ENCODE peak calls at places on chromosomes 3 and 15, in six cellular contexts. E is mammary epithelial cell, I is spleen, H is thoracic aorta, F is hepatocyte, Y is psoas muscle. R is an unnamed sample.

GRCh38 chr3:37667359-37667758 is 194.3 kb upstream of the CTDSPL start:
- DNase-seq in I (no peak), E (no peak), Y (no peak), H (no peak), F (no peak), R (peak; percentile 74)

GRCh38 chr15:60865507-60865906 is 363.6 kb downstream of the RORA start:
- DNase-seq in Y (no peak), H (no peak), E (peak; percentile 82), I (no peak), F (no peak), R (no peak)

GRCh38 chr3:184180165-184180564 is 5.5 kb downstream of the AP2M1 start:
- DNase-seq in I (no peak), Y (no peak), H (no peak), F (no peak), E (no peak), R (no peak)

GRCh38 chr15:47566610-47567009 is 150.7 kb upstream of the SEMA6D start:
- DNase-seq in I (no peak), H (no peak), Y (no peak), E (no peak), F (no peak), R (no peak)

GRCh38 chr3:76456322-76456721 is 583.6 kb upstream of the ROBO2 start:
- DNase-seq in Y (no peak), I (no peak), F (no peak), H (no peak), E (no peak), R (no peak)

GRCh38 chr3:105539897-105540296 is 173.2 kb downstream of the ALCAM start:
- DNase-seq in H (no peak), E (no peak), F (no peak), I (no peak), Y (no peak), R (no peak)

GRCh38 chr15:36468746-36469145 is 110.7 kb upstream of the CDIN1 start:
- DNase-seq in F (peak; percentile 16), E (peak; percentile 96), Y (no peak), H (no peak), I (no peak), R (peak; percentile 15)

GRCh38 chr3:153960701-153961100 is 160.5 kb upstream of the ARHGEF26 start:
- DNase-seq in Y (no peak), E (no peak), F (no peak), H (no peak), I (no peak), R (no peak)

GRCh38 chr15:74710349-74711094 is 14.7 kb upstream of the EDC3 start:
- DNase-seq in F (no peak), Y (no peak), H (no peak), I (no peak), E (no peak), R (no peak)

GRCh38 chr3:189446959-189447560 is 184.1 kb upstream of the TP63 start:
- DNase-seq in E (no peak), F (no peak), I (no peak), Y (no peak), H (no peak), R (no peak)

GRCh38 chr3:147812186-147812911 is 403.2 kb downstream of the ZIC1 start:
- DNase-seq in F (no peak), I (no peak), H (no peak), Y (no peak), E (no peak), R (no peak)

GRCh38 chr3:98350082-98350481 is 3.6 kb upstream of the OR5K4 start:
- DNase-seq in Y (no peak), E (no peak), I (no peak), H (no peak), F (no peak), R (no peak)

GRCh38 chr3:77204788-77205187 is 164.9 kb downstream of the ROBO2 start:
- DNase-seq in H (no peak), Y (no peak), E (no peak), F (no peak), I (no peak), R (no peak)

GRCh38 chr3:55159711-55160110 is 231.9 kb upstream of the LRTM1 start:
- DNase-seq in H (no peak), Y (no peak), E (no peak), F (no peak), I (no peak), R (no peak)

GRCh38 chr15:82043130-82043673 is 2.6 kb downstream of the MEX3B start:
- DNase-seq in I (peak; percentile 76), E (no peak), H (no peak), F (no peak), Y (no peak), R (no peak)

GRCh38 chr15:82043726-82044372 is 2.0 kb downstream of the MEX3B start:
- DNase-seq in Y (no peak), E (no peak), H (no peak), F (no peak), I (no peak), R (no peak)

GRCh38 chr15:82045892-82046667 is at the start of gene MEX3B:
- DNase-seq in Y (peak; percentile 97), F (peak; percentile 95), H (peak; percentile 84), E (peak; percentile 93), I (peak; percentile 94), R (peak; percentile 98)

GRCh38 chr15:82045179-82045891 is 483 bp downstream of the MEX3B start:
- DNase-seq in E (peak; percentile 46), F (peak; percentile 55), I (peak; percentile 85), Y (peak; percentile 42), H (no peak), R (peak; percentile 44)

DNA sequence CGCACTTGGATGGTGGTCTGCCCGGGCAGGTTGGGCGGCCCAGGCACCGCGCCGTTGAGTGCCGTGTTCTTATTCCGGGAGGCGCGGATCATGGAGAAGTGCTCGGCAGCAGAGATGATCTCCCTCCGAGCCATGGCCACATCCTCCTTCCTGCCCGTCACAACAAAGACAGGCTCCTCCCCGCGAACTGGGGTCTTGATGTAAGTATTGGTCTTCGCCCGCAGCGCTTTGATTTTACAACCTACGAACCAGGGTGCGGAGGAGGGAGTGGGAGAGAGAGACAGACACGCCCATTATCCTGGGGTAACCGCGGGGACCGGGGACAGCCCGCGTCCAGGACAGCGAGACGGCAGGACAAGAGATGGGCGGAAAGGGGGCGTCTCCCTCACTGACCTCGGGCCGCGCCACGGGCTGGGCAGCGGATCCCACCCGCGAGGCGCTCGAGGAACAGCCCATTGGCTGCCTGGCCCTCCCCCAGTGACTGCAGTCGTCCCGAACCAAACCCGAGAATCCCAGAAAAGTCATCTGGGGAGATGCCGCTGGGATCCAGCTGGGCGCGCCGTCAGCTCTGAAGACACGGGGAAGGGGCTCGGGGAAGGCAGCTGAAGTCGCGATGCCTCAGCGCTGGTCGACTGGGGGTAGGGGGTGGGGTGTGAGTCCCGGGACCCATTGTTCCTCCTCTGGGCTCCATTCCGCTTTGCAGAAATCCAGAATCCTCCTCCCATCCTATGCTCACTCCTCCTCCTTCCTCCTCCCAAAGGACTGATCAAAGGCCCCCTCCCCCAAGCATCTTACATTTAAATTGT is 1.2 kb downstream of the MEX3B start:
- DNase-seq in F (peak; percentile 73), E (peak; percentile 32), Y (peak; percentile 40), H (no peak), I (peak; percentile 76), R (peak; percentile 44)
- H3K4me3 ChIP-seq in F (peak overlapping the region; percentile 80), E (peak overlapping the region; percentile 77), Y (peak overlapping the region; percentile 91), H (peak overlapping the region; percentile 96), I (peak overlapping the region; percentile 81), R (peak overlapping the region; percentile 96)

GRCh38 chr15:71820127-71820526 is 9.8 kb downstream of the NR2E3 start:
- DNase-seq in F (no peak), E (no peak), H (no peak), Y (no peak), I (no peak), R (no peak)

GRCh38 chr15:71821547-71822129 is 11.3 kb downstream of the NR2E3 start:
- DNase-seq in F (no peak), Y (no peak), I (no peak), E (no peak), H (no peak), R (no peak)

GRCh38 chr15:71826196-71826595 is 15.8 kb downstream of the NR2E3 start:
- DNase-seq in Y (no peak), I (no peak), F (no peak), H (no peak), E (no peak), R (no peak)

GRCh38 chr15:71822890-71823289 is 12.5 kb downstream of the NR2E3 start:
- DNase-seq in H (no peak), F (no peak), I (no peak), Y (no peak), E (no peak), R (no peak)

DNA sequence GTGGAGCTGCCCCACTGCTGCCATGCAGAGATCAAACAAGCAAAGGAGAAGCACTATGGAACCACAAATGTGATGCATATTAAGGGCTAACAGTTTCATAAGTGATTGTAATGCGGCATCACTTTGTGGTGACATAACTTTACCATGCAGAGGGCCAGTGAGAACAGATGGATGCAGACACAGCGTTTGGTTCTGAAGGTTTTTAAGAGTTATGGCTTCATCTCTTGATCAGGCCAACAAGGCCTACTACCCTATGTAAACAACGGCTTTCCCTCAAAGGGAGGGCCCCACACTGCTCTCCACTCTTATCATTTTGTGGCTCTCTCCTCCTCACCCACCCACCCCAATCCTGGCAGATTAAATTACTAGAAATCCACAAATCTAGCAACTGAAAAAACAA is 13.4 kb downstream of the NR2E3 start:
- DNase-seq in F (no peak), H (no peak), I (no peak), E (no peak), Y (no peak), R (no peak)
- H3K36me3 ChIP-seq in F (no peaks in the 10 kb centered on the region), H (peaks cover 38% of the 10 kb centered on the region), I (peaks cover 34% of the 10 kb centered on the region), E (peaks cover 12% of the 10 kb centered on the region), Y (peaks cover 55% of the 10 kb centered on the region), R (peaks cover 79% of the 10 kb centered on the region)

GRCh38 chr15:73386238-73386637 is 17.5 kb upstream of the HCN4 start:
- DNase-seq in H (no peak), F (no peak), I (peak; percentile 23), Y (no peak), E (no peak), R (no peak)

GRCh38 chr15:73387507-73388255 is 18.9 kb upstream of the HCN4 start:
- DNase-seq in E (no peak), H (no peak), I (peak; percentile 34), Y (no peak), F (no peak), R (no peak)

GRCh38 chr15:73388256-73388781 is 19.6 kb upstream of the HCN4 start:
- DNase-seq in F (peak; percentile 55), H (no peak), Y (no peak), E (peak; percentile 58), I (no peak), R (no peak)

GRCh38 chr15:73385205-73385604 is 16.4 kb upstream of the HCN4 start:
- DNase-seq in H (no peak), Y (no peak), I (no peak), F (no peak), E (no peak), R (no peak)

GRCh38 chr15:73386886-73387506 is 18.2 kb upstream of the HCN4 start:
- DNase-seq in Y (no peak), H (no peak), E (no peak), I (peak; percentile 25), F (no peak), R (no peak)
- H3K4me3 ChIP-seq in Y (no peak overlapping the region), H (no peak overlapping the region), E (no peak overlapping the region), I (no peak overlapping the region), F (no peak overlapping the region), R (no peak overlapping the region)

DNA sequence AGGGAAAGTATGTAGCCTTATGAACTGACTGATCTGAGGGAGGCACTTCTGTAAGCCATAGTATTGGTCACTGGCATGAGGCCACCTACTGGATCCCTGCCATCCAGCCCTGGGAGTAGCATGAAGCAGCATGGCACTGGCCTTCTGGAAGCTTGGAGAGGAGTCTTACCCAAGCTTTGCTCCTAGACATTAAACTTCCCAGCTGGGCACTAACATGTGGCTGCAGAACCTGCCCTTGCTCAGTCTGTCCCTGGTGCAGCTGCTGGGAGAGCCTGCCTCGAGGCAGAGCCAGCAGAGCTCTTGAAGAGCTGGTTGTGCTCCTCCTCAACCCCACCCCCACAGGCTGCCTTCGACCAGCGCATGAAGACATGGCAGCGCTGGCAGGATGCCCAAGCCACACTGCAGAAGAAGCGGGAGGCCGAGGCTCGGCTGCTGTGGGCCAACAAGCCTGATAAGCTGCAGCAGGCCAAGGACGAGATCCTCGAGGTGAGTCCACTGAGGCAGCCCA is 17.2 kb upstream of the SNX22 start:
- DNase-seq in I (peak; percentile 73), H (no peak), E (no peak), F (no peak), Y (no peak), R (peak; percentile 68)
- H3K36me3 ChIP-seq in I (peaks cover 96% of the 10 kb centered on the region), H (peaks cover 83% of the 10 kb centered on the region), E (peaks cover 33% of the 10 kb centered on the region), F (no peaks in the 10 kb centered on the region), Y (peaks cover 97% of the 10 kb centered on the region), R (peaks cover 88% of the 10 kb centered on the region)